ENCODE peak calls at places on chromosomes 3 and 15, in six cellular contexts. E is CD4-positive, alpha-beta T cell; P is cardiac fibroblast; D is ovary; T is left ventricle myocardium inferior; J is PC-3. G is an unnamed sample.

GRCh38 chr15:31302778-31303433 is 23.7 kb upstream of the KLF13 start:
- DNase-seq in E (no peak), P (no peak), D (no peak), T (no peak), J (no peak), G (no peak)

GRCh38 chr3:61562042-61562809 is 855 bp downstream of the PTPRG start:
- DNase-seq in E (no peak), P (peak; percentile 23), D (peak; percentile 59), T (peak; percentile 31), J (no peak), G (no peak)

GRCh38 chr3:138227650-138228049 is 40.5 kb downstream of the ARMC8 start:
- DNase-seq in E (no peak), P (peak; percentile 67), D (no peak), T (no peak), J (no peak), G (no peak)

GRCh38 chr15:68154923-68155559 is 50.1 kb downstream of the CALML4 start:
- DNase-seq in E (no peak), P (peak; percentile 86), D (peak; percentile 35), T (no peak), J (peak; percentile 71), G (peak; percentile 71)

GRCh38 chr3:4738737-4739274 is 240.4 kb upstream of the BHLHE40 start:
- DNase-seq in E (no peak), P (peak; percentile 29), D (no peak), T (no peak), J (no peak), G (peak; percentile 84)

GRCh38 chr15:66369773-66370651 is 13.5 kb upstream of the TIPIN start:
- DNase-seq in E (no peak), P (peak; percentile 41), D (no peak), T (no peak), J (peak; percentile 28), G (peak; percentile 54)

GRCh38 chr3:36777424-36778218 is 13.3 kb upstream of the DCLK3 start:
- DNase-seq in E (no peak), P (no peak), D (no peak), T (no peak), J (no peak), G (no peak)

GRCh38 chr3:68057637-68058320 is 403.4 kb upstream of the SUCLG2 start:
- DNase-seq in E (peak; percentile 43), P (no peak), D (no peak), T (no peak), J (no peak), G (no peak)

GRCh38 chr3:96200897-96201296 is 613.5 kb upstream of the EPHA6 start:
- DNase-seq in E (no peak), P (no peak), D (no peak), T (no peak), J (no peak), G (no peak)

GRCh38 chr3:69541823-69542264 is 156.0 kb upstream of the FRMD4B start:
- DNase-seq in E (no peak), P (peak; percentile 7), D (peak; percentile 40), T (peak; percentile 40), J (no peak), G (no peak)

GRCh38 chr3:195556390-195556789 is 13.3 kb upstream of the PPP1R2 start:
- DNase-seq in E (no peak), P (no peak), D (no peak), T (no peak), J (peak; percentile 37), G (no peak)

GRCh38 chr3:98596902-98597500 is 3.6 kb upstream of the CPOX start:
- DNase-seq in E (no peak), P (peak; percentile 48), D (no peak), T (no peak), J (peak; percentile 79), G (peak; percentile 41)

GRCh38 chr3:139653582-139653981 is 24.2 kb downstream of the NMNAT3 start:
- DNase-seq in E (no peak), P (no peak), D (no peak), T (no peak), J (peak; percentile 41), G (peak; percentile 92)

GRCh38 chr3:131114201-131114600 is 87.5 kb downstream of the NEK11 start:
- DNase-seq in E (no peak), P (no peak), D (no peak), T (no peak), J (no peak), G (no peak)

GRCh38 chr3:74601793-74602192 is 12.7 kb downstream of the CNTN3 start:
- DNase-seq in E (no peak), P (no peak), D (no peak), T (no peak), J (no peak), G (no peak)

GRCh38 chr3:5002174-5002870 is 23.1 kb downstream of the BHLHE40 start:
- DNase-seq in E (no peak), P (no peak), D (no peak), T (no peak), J (no peak), G (no peak)

GRCh38 chr3:86969500-86970189 is 21.3 kb downstream of the VGLL3 start:
- DNase-seq in E (no peak), P (peak; percentile 74), D (no peak), T (no peak), J (peak; percentile 82), G (peak; percentile 79)

GRCh38 chr3:57691411-57692133 is 1.3 kb downstream of the DENND6A start:
- DNase-seq in E (no peak), P (no peak), D (peak; percentile 47), T (no peak), J (no peak), G (no peak)

GRCh38 chr3:127697531-127698240 is 24.9 kb downstream of the ABTB1 start:
- DNase-seq in E (no peak), P (peak; percentile 92), D (peak; percentile 73), T (peak; percentile 88), J (peak; percentile 70), G (peak; percentile 78)

GRCh38 chr3:114519415-114519814 is 225.6 kb downstream of the TIGIT start:
- DNase-seq in E (no peak), P (peak; percentile 95), D (no peak), T (no peak), J (no peak), G (peak; percentile 35)

GRCh38 chr3:101519685-101520365 is 6.8 kb upstream of the SENP7 start:
- DNase-seq in E (no peak), P (no peak), D (no peak), T (no peak), J (peak; percentile 45), G (peak; percentile 34)

GRCh38 chr3:159032311-159032710 is 230.5 kb downstream of the MFSD1 start:
- DNase-seq in E (no peak), P (no peak), D (no peak), T (no peak), J (peak; percentile 77), G (no peak)

GRCh38 chr15:85494035-85494793 is 113.8 kb downstream of the AKAP13 start:
- DNase-seq in E (no peak), P (peak; percentile 76), D (no peak), T (no peak), J (peak; percentile 95), G (peak; percentile 86)

GRCh38 chr15:28861031-28861534 is 12.6 kb upstream of the GOLGA6L7 start:
- DNase-seq in E (no peak), P (peak; percentile 83), D (no peak), T (no peak), J (no peak), G (peak; percentile 4)

GRCh38 chr3:111715911-111716523 is 120.9 kb upstream of the ZBED2 start:
- DNase-seq in E (peak; percentile 35), P (peak; percentile 74), D (no peak), T (peak; percentile 38), J (peak; percentile 87), G (peak; percentile 70)

GRCh38 chr3:97201814-97202213 is 387.4 kb downstream of the EPHA6 start:
- DNase-seq in E (no peak), P (no peak), D (no peak), T (no peak), J (no peak), G (no peak)

GRCh38 chr3:114496021-114496434 is 202.2 kb downstream of the TIGIT start:
- DNase-seq in E (no peak), P (peak; percentile 47), D (no peak), T (peak; percentile 60), J (no peak), G (peak; percentile 5)

DNA sequence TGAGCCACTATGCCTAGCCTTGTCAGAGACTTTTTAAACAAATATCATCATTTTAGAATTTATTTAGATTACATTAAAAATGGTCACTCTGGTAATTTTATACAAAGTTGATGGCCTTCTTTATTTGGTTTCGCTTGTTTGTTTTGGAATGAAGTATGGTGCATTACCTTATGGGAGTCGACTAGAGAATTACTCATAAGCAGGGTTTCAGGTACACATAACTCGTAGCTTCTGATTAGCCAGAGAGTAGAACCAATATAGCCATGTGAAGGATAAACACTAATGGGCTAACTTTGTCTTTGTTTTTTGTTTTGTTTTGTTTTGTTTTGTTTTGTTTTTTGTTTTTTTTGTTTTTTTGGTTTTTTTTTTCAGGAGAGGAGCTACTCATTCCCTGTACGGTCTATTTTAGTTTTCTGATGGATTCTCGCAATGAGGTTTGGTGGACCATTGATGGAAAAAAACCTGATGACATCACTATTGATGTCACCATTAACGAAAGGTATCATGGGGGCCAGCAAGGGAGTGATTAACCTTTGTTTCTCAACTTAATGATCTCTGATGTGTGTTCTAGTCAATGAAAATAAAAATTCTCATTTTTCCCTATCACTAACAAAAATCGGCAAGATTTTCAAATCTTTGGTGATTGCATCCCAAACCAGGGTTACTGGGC is 113.2 kb downstream of the IL1RAP start:
- DNase-seq in E (no peak), P (no peak), D (no peak), T (no peak), J (peak; percentile 29), G (no peak)
- TF ChIP-seq CTCF in E (no peak), P (no peak), D (no peak), T (no peak), J (no peak), G (no peak)

GRCh38 chr15:64092075-64092820 is 1.4 kb downstream of the CIAO2A start:
- DNase-seq in E (no peak), P (no peak), D (no peak), T (no peak), J (peak; percentile 28), G (peak; percentile 22)
- TF ChIP-seq CTCF in E (peak; percentile 41), P (no peak), D (no peak), T (no peak), J (peak; percentile 51), G (no peak)

DNA sequence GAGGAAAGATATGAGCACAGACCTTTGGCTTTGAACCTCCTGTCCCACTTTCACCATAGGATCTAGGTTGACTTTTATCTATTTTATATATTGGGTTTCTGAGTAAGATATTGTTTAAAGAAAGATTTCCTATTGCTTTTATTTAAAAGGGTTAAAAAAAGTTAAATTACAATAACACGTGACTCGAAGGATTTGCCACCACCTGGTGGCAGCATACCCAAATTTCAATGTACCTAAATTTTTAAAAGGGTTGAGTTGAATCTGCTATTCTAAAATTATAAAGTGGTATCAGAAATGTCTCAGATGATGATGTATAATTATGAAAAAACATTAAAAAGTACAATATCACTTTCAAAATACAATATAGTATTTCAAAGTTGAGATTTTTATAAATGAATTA is 368.4 kb downstream of the MECOM start:
- DNase-seq in E (no peak), P (peak; percentile 62), D (no peak), T (no peak), J (peak; percentile 52), G (peak; percentile 33)
- TF ChIP-seq CTCF in E (no peak), P (peak; percentile 51), D (no peak), T (peak; percentile 50), J (peak; percentile 71), G (peak; percentile 52)

DNA sequence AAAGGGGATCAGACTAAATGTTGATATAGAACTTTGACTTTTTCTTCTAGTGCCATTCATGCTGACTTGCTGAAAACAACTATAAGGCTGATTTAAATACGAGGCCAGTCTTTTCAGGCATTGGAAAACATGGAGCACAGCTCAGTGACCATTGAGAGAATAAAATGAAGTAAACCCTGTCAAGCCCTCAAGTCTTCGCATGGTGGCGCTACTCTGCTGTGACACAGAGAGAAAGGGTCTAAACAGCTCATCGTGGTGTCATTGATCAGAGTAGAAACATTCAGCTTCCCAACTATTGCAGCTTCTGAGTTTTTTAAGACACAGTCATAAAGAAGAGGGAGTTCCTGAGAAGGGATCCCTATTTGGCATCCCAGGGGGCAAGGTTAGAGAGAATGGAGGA is 716.2 kb downstream of the DIPK2A start:
- DNase-seq in E (no peak), P (peak; percentile 5), D (no peak), T (no peak), J (no peak), G (no peak)
- TF ChIP-seq CTCF in E (no peak), P (no peak), D (no peak), T (no peak), J (peak; percentile 35), G (no peak)